ENCODE peak calls at places on chromosomes 13 and 19, in four cellular contexts. T is heart left ventricle, X is coronary artery, S is ovary. B is an unnamed sample.

GRCh38 chr19:53182202-53182601 is 11.0 kb downstream of the ZNF665 start:
- DNase-seq in T (no peak), X (no peak), S (no peak), B (no peak)

GRCh38 chr19:4172861-4173473 is 9.4 kb downstream of the SIRT6 start:
- DNase-seq in X (no peak), S (peak), T (peak), B (peak)

GRCh38 chr13:43878897-43879322 is 630 bp downstream of the CCDC122 start:
- DNase-seq in T (peak), X (peak), S (no peak), B (peak)

GRCh38 chr13:30145709-30146367 is 161.5 kb downstream of the KATNAL1 start:
- DNase-seq in T (no peak), S (no peak), X (no peak), B (no peak)

GRCh38 chr13:113928701-113929627 is 44.9 kb downstream of the C13orf46 start:
- DNase-seq in X (peak), T (peak), S (peak), B (peak)

GRCh38 chr13:26658972-26659371 is 101.5 kb downstream of the WASF3 start:
- DNase-seq in T (no peak), S (no peak), X (no peak), B (no peak)

GRCh38 chr19:52739576-52739975 is 4.7 kb upstream of the ZNF611 start:
- DNase-seq in X (no peak), T (no peak), S (no peak), B (no peak)

GRCh38 chr13:44768233-44768632 is 192.1 kb upstream of the TSC22D1 start:
- DNase-seq in X (no peak), T (no peak), S (no peak), B (no peak)

GRCh38 chr19:14347999-14348889 is 33.0 kb upstream of the ADGRE5 start:
- DNase-seq in S (peak), T (peak), X (no peak), B (peak)

GRCh38 chr19:3479819-3480215 is 508 bp downstream of the SMIM24 start:
- DNase-seq in T (no peak), S (no peak), X (no peak), B (peak)

GRCh38 chr19:7224205-7224833 is 69.9 kb downstream of the INSR start:
- DNase-seq in X (no peak), T (peak), S (peak), B (peak)

GRCh38 chr13:84542348-84542747 is 660.1 kb upstream of the SLITRK1 start:
- DNase-seq in S (no peak), T (no peak), X (no peak), B (no peak)
- TF ChIP-seq CTCF in S (no peak), T (no peak), X (no peak), B (no peak)

GRCh38 chr13:21242236-21242635 is 65.8 kb downstream of the MRPL57 start:
- DNase-seq in T (no peak), S (no peak), X (no peak), B (no peak)
- TF ChIP-seq CTCF in T (no peak), S (no peak), X (no peak), B (no peak)

GRCh38 chr13:71285700-71286099 is 581.3 kb downstream of the DACH1 start:
- DNase-seq in X (no peak), T (no peak), S (no peak), B (no peak)
- TF ChIP-seq CTCF in X (no peak), T (peak), S (no peak), B (no peak)

GRCh38 chr19:32318884-32319520 is 26.4 kb upstream of the ZNF507 start:
- DNase-seq in X (no peak), T (no peak), S (no peak), B (no peak)
- TF ChIP-seq CTCF in X (no peak), T (no peak), S (no peak), B (no peak)

DNA sequence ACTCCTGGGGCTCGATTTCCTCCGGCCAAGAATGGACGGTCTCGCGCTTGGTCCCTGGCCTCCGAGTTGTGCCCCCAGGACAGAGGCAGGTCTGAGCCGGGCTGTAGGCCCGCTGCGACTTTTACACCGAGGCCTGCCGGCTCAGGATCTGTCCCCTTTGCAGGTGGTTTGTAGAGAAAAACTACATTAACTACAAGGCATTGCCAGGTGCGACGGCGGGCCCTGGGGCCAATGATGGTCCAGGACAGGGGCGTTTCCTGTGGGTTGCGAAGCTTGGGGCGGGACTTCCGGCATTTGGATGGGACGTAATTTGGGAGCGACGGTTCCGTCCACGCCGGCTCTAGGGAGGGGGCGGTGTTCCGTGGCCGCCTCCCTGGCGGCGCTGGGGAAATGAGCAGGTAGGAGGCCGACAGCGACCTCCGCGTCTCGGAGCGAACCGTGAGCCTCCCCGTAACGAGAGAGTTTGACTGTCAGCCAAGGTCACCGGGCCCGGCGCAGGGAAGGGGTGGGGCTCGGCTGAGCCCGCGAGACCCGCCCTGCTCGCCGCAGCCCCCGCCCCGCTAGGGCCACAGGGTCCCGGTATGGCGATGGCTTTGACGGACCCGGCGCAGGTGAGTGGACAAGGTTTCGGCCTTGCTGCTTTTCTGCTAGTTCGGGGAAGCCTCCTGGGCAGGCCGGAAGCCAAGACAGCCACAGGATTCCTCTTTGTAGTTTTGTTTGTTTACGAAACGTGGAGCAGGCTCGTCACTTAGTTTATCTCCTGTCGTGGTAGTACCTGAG is at the start of gene ZNF805:
- DNase-seq in S (peak), X (peak), T (peak), B (peak)
- TF ChIP-seq CTCF in S (peak), X (no peak), T (peak), B (no peak)

DNA sequence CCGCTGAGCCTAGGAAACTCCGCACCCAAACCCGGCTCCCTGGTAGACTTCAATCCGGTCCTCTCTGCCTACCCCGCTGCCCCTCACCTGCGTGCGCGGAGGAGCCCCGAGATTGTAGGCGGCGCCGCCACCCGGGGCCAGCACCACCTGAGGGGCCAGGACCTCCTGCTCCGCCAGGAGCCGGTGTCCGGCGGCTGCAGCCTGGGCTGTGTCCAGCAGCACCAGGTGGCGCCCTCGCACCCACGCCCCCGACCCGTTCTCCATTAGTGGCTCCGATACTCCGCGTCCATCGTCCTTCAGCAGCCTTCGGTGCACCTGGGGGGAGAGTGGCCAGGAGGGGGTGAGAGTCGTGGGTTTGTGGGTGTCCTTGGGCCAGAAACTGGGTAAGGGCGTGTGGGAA is 18.5 kb downstream of the MAN2B1 start:
- DNase-seq in T (no peak), X (no peak), S (peak), B (no peak)
- TF ChIP-seq CTCF in T (peak), X (no peak), S (peak), B (no peak)

DNA sequence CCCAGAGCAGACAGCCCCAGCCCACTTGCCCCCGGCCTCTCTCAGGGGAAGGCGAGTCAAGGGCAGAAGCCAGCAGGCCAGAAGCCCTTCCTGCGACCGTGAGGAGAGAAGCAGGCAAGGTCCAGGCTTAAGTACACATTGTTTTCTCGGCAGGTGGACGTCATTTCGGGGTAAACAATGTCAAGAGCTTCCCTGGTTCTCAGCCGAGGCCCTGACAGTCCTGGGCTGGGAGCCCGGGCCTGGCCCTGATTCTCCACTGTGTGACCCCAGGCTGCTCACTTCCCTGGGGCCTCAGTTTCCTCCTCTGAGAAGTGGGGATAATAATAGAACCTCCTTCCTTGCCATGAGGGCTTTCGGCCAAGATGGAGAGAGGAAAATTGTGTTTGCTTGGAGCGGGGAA is 19.4 kb downstream of the PLVAP start:
- DNase-seq in S (no peak), T (no peak), X (no peak), B (no peak)
- TF ChIP-seq CTCF in S (no peak), T (no peak), X (no peak), B (no peak)

GRCh38 chr19:1259873-1260748 is 9.0 kb upstream of the CIRBP start:
- DNase-seq in T (peak), X (peak), S (peak), B (peak)

GRCh38 chr19:1261863-1262686 is 7.1 kb upstream of the CIRBP start:
- DNase-seq in S (peak), X (peak), T (peak), B (peak)

GRCh38 chr19:1262687-1263123 is 6.4 kb upstream of the CIRBP start:
- DNase-seq in X (no peak), S (peak), T (no peak), B (no peak)

GRCh38 chr19:1260749-1261511 is 8.2 kb upstream of the CIRBP start:
- DNase-seq in T (peak), X (peak), S (peak), B (peak)

DNA sequence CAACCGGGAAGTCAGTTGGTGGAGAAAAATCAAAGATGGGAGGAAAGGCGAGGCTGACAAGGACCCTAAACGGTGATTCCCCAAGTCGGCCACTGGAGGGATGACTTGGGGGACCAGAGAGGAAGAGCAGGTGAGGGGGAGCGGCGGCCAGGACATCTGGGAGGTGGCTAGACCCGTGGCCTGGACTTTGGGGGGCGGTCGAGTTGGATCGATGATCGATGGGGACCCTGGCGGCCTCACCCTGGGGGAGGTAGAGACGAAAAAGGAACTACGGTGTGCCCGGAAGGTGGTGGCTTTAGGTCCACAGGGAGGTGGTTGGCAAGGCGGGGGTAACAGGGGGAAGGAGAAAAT is 7.6 kb upstream of the CIRBP start:
- DNase-seq in T (peak), S (peak), X (no peak), B (peak)
- TF ChIP-seq CTCF in T (no peak), S (no peak), X (no peak), B (no peak)

DNA sequence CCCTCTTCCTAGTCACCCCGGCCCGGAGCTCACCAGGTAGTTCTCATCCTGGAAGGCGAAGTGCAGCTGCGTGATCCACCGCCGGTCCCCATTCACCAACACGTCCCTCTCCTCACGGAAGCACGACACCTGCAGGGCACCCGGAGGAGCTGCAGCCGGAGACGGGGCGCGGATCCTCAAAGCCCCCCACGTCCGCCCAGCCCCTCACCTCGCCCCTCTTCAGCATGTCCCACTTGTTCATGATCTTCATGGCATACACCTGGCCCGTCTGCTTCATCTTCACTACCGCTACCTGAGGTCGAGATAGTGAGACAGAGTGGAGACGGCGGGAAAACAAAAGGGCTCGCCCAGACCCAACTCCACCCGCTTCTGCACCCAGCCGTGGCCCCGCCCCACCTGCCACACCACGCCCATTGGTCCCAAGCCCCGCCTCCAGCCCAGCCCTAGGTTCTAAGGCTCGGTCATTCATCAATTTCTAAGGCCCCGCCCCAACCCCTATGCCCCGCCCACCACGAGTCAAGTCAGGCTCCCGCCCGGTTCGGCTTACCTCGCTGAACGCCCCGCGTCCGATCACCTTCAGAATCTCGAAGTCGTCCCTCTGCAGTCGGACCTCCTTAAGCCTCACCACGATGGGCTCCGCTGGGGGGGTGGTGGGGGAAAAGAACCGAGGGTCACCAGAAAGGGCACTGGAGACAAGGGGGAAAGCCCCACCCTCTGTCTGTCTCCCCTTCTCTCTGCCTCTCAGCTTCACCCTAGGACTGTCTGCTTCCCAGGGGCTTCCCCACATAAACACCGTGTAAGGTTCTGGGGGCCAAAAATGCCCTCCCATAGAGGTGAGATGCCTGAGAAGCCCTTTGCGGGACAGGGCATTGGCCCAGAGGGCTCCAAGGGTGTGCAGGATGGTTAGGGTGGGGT is 2.8 kb downstream of the DMPK start:
- DNase-seq in S (peak), X (no peak), T (peak), B (peak)
- TF ChIP-seq CTCF in S (peak), X (no peak), T (peak), B (peak)